ENCODE peak calls at places on chromosomes 13 and 19, in four cellular contexts. One of them, this sample, is unnamed.

GRCh38 chr13:23644527-23644926 is 74.3 kb downstream of the TNFRSF19 start:
- DNase-seq in GM04503: no peak
- DNase-seq in smooth muscle cell of the brain vasculature: no peak
- DNase-seq in HS-5: no peak
- DNase-seq in this sample: no peak

GRCh38 chr19:35224681-35225604 is 3.6 kb downstream of the FAM187B start:
- DNase-seq in smooth muscle cell of the brain vasculature: no peak
- DNase-seq in HS-5: no peak
- DNase-seq in GM04503: no peak
- DNase-seq in this sample: no peak

GRCh38 chr13:35791191-35791902 is 314.9 kb upstream of the MAB21L1 start:
- DNase-seq in GM04503: peak; percentile 82
- DNase-seq in smooth muscle cell of the brain vasculature: no peak
- DNase-seq in HS-5: no peak
- DNase-seq in this sample: no peak

GRCh38 chr19:12202250-12202649 is 39.4 kb downstream of the ZNF136 start:
- DNase-seq in GM04503: no peak
- DNase-seq in smooth muscle cell of the brain vasculature: no peak
- DNase-seq in HS-5: no peak
- DNase-seq in this sample: no peak

GRCh38 chr13:27997904-27998522 is 9.5 kb upstream of the URAD start:
- DNase-seq in GM04503: no peak
- DNase-seq in HS-5: no peak
- DNase-seq in smooth muscle cell of the brain vasculature: no peak
- DNase-seq in this sample: no peak

GRCh38 chr19:5889288-5889971 is 14.2 kb downstream of the NDUFA11 start:
- DNase-seq in GM04503: no peak
- DNase-seq in HS-5: no peak
- DNase-seq in smooth muscle cell of the brain vasculature: no peak
- DNase-seq in this sample: no peak

GRCh38 chr13:76600086-76600485 is 286.1 kb downstream of the KCTD12 start:
- DNase-seq in smooth muscle cell of the brain vasculature: peak; percentile 29
- DNase-seq in HS-5: no peak
- DNase-seq in GM04503: no peak
- DNase-seq in this sample: no peak

GRCh38 chr13:99501952-99502310 is 659 bp downstream of the TM9SF2 start:
- DNase-seq in smooth muscle cell of the brain vasculature: no peak
- DNase-seq in HS-5: no peak
- DNase-seq in GM04503: no peak
- DNase-seq in this sample: no peak

GRCh38 chr13:106336663-106337062 is 198.8 kb downstream of the EFNB2 start:
- DNase-seq in smooth muscle cell of the brain vasculature: no peak
- DNase-seq in GM04503: no peak
- DNase-seq in HS-5: no peak
- DNase-seq in this sample: no peak

GRCh38 chr19:33473644-33474305 is 47.8 kb downstream of the PEPD start:
- DNase-seq in smooth muscle cell of the brain vasculature: no peak
- DNase-seq in GM04503: peak; percentile 52
- DNase-seq in HS-5: peak; percentile 43
- DNase-seq in this sample: no peak

GRCh38 chr13:45658586-45659235 is 43.2 kb upstream of the ERICH6B start:
- DNase-seq in GM04503: peak; percentile 72
- DNase-seq in smooth muscle cell of the brain vasculature: no peak
- DNase-seq in HS-5: peak; percentile 55
- DNase-seq in this sample: no peak

GRCh38 chr19:19820774-19821315 is 705 bp downstream of the ZNF506 start:
- DNase-seq in smooth muscle cell of the brain vasculature: no peak
- DNase-seq in HS-5: no peak
- DNase-seq in GM04503: no peak
- DNase-seq in this sample: no peak

GRCh38 chr13:99357920-99358319 is 50.7 kb upstream of the GPR183 start:
- DNase-seq in GM04503: no peak
- DNase-seq in smooth muscle cell of the brain vasculature: no peak
- DNase-seq in HS-5: no peak
- DNase-seq in this sample: no peak

GRCh38 chr19:55156202-55157063 is 1.1 kb downstream of the TNNI3 start:
- DNase-seq in smooth muscle cell of the brain vasculature: no peak
- DNase-seq in HS-5: no peak
- DNase-seq in GM04503: no peak
- DNase-seq in this sample: no peak

GRCh38 chr13:53783466-53783865 is 754.9 kb downstream of the OLFM4 start:
- DNase-seq in GM04503: no peak
- DNase-seq in smooth muscle cell of the brain vasculature: no peak
- DNase-seq in HS-5: no peak
- DNase-seq in this sample: no peak

This sample was measured in kidney epithelial cell.